ENCODE peak calls at places on chromosomes 13 and 19, in four cellular contexts. G is HepG2, R is K562, Z is A549. Y is an unnamed sample.

GRCh38 chr13:105177265-105177900 is 1358.1 kb downstream of the EFNB2 start:
- DNase-seq in G (no peak), R (no peak), Z (no peak), Y (no peak)

GRCh38 chr19:13334801-13335481 is 171.3 kb downstream of the CACNA1A start:
- DNase-seq in R (no peak), Z (no peak), G (no peak), Y (no peak)

GRCh38 chr19:4088975-4089374 is 22.3 kb upstream of the ZBTB7A start:
- DNase-seq in R (no peak), Z (no peak), G (no peak), Y (no peak)

GRCh38 chr13:33925563-33925962 is 107.6 kb downstream of the RFC3 start:
- DNase-seq in G (no peak), R (no peak), Z (no peak), Y (no peak)

GRCh38 chr13:112443191-112444000 is 67.2 kb downstream of the SPACA7 start:
- DNase-seq in R (peak), G (no peak), Z (no peak), Y (peak)

GRCh38 chr19:13623686-13624405 is 117.6 kb upstream of the CACNA1A start:
- DNase-seq in Z (no peak), R (no peak), G (no peak), Y (peak)

GRCh38 chr13:27283906-27284523 is 13.4 kb downstream of the RASL11A start:
- DNase-seq in G (no peak), Z (peak), R (no peak), Y (no peak)

GRCh38 chr13:39836038-39836437 is 180.6 kb downstream of the COG6 start:
- DNase-seq in R (no peak), Z (no peak), G (no peak), Y (no peak)

GRCh38 chr13:41546372-41547252 is 89.3 kb downstream of the RGCC start:
- DNase-seq in G (peak), Z (no peak), R (no peak), Y (no peak)

GRCh38 chr13:81714513-81714912 is 1373.6 kb upstream of the SPRY2 start:
- DNase-seq in Z (no peak), G (no peak), R (no peak), Y (no peak)

GRCh38 chr13:110640591-110641029 is 25.3 kb downstream of the NAXD start:
- DNase-seq in R (no peak), Z (no peak), G (no peak), Y (no peak)

GRCh38 chr19:861756-862528 is 2.5 kb downstream of the CFD start:
- DNase-seq in R (peak), Z (no peak), G (peak), Y (peak)

GRCh38 chr19:51784922-51785690 is 9.9 kb upstream of the FPR3 start:
- DNase-seq in Z (no peak), R (no peak), G (no peak), Y (no peak)

GRCh38 chr13:30107536-30108136 is 199.7 kb downstream of the KATNAL1 start:
- DNase-seq in G (no peak), R (no peak), Z (no peak), Y (no peak)

GRCh38 chr13:114001331-114002008 is 27.6 kb upstream of the C13orf46 start:
- DNase-seq in G (no peak), R (no peak), Z (no peak), Y (no peak)

GRCh38 chr13:30224732-30225131 is 82.6 kb downstream of the KATNAL1 start:
- DNase-seq in Z (peak), G (no peak), R (no peak), Y (no peak)

GRCh38 chr13:66689037-66689619 is 541.0 kb downstream of the PCDH9 start:
- DNase-seq in R (no peak), G (no peak), Z (no peak), Y (no peak)

GRCh38 chr19:13627531-13627930 is 121.3 kb upstream of the CACNA1A start:
- DNase-seq in R (no peak), Z (no peak), G (no peak), Y (no peak)

GRCh38 chr13:111139452-111139851 is 24.3 kb downstream of the ARHGEF7 start:
- DNase-seq in Z (no peak), R (no peak), G (no peak), Y (no peak)

GRCh38 chr13:31894931-31895330 is 136.6 kb upstream of the FRY start:
- DNase-seq in G (no peak), R (no peak), Z (no peak), Y (no peak)

GRCh38 chr19:677201-677600 is 1.0 kb downstream of the FSTL3 start:
- DNase-seq in G (peak), Z (peak), R (no peak), Y (no peak)

GRCh38 chr19:36054733-36055686 is at the start of gene WDR62:
- DNase-seq in G (peak), R (peak), Z (peak), Y (peak)
- TF ChIP-seq CTCF in G (no peak), R (no peak), Z (peak), Y (no peak)

GRCh38 chr19:50518091-50519005 is 4.6 kb upstream of the ASPDH start:
- DNase-seq in Z (no peak), R (no peak), G (no peak), Y (peak)
- TF ChIP-seq NR3C1 in Z (no peak), R (no peak), G (no peak), Y (no peak)

GRCh38 chr19:46737275-46737654 is 8.6 kb upstream of the FKRP start:
- DNase-seq in Z (no peak), G (no peak), R (peak), Y (no peak)
- TF ChIP-seq CTCF in Z (no peak), G (no peak), R (no peak), Y (no peak)

GRCh38 chr13:98650376-98651107 is 73.6 kb upstream of the STK24 start:
- DNase-seq in Z (no peak), G (no peak), R (no peak), Y (no peak)
- TF ChIP-seq NR3C1 in Z (no peak), G (no peak), R (no peak), Y (no peak)

DNA sequence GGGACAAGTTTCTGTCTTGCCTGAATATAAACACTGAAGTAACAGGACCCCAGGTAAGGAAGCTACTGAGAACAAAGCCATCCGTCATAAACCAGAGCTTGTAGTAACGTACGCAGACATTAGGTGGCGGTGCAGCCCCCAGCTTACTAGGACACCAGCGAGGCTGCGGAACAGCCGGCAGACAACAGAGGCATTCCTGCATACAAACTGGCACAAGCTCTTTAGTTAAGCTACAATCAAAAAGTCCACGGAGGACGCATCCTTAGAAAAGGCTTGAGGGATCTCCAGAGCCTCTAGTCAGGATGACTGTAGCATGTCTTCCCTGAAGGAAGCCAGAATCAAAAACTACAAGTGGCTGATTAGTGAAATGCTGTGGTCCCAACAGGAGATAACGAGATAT is 26.2 kb downstream of the ZNF160 start:
- DNase-seq in G (peak), Z (no peak), R (peak), Y (peak)
- TF ChIP-seq CTCF in G (peak), Z (no peak), R (peak), Y (peak)

GRCh38 chr19:10363789-10364281 is 16.5 kb downstream of the TYK2 start:
- DNase-seq in Z (no peak), G (no peak), R (no peak), Y (no peak)
- TF ChIP-seq NR3C1 in Z (no peak), G (no peak), R (no peak), Y (no peak)

DNA sequence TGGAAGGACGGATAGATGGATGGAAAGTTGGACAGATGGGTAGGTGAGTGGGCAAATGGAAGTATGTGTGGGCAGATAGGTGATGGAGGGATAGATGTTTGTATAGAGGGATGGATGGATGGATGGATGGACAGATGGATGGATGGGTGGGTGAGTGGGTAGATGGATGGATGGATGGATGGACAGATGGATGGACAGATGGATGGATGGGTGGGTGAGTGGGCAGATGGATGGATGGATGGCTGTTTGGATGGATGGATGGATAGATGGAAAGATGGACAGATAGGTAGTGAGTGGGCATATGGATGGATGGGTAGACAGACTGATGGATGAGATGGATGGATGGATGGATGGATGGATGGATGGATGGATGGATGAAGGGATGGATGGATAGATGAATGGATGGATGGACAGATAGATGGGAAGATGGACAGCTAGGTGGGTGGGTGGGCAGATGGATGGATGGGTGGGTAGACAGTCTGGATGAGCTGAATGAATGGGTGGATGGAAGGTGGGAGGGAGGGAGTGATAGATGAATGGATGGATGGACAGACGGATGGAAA is 74.9 kb upstream of the KCTD15 start:
- DNase-seq in R (no peak), G (no peak), Z (no peak), Y (no peak)
- TF ChIP-seq CTCF in R (no peak), G (no peak), Z (no peak), Y (no peak)

DNA sequence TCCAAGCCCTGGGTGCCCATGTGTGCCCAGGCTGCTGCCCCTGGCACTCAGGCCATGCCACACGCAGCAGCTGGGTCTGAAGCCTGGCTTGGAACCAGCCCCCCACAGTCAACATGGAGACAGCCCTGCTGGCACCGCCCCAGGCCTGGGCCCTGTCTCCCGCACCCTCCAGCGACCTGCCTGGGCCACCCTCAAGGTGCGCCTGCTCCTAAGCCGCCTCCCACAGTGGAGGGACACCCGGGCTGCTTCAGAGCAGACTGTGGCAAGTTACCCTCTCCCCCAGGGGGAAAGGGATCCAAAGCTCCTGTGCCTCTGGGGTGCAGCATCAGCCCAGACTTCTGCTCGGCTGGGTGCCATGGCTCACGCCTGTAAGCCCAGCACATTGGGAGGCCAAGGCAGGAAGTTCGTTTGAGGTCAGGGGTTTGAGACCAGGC is 15.8 kb downstream of the ELL start:
- DNase-seq in Z (no peak), R (no peak), G (no peak), Y (no peak)
- TF ChIP-seq NR3C1 in Z (no peak), R (no peak), G (no peak), Y (no peak)

DNA sequence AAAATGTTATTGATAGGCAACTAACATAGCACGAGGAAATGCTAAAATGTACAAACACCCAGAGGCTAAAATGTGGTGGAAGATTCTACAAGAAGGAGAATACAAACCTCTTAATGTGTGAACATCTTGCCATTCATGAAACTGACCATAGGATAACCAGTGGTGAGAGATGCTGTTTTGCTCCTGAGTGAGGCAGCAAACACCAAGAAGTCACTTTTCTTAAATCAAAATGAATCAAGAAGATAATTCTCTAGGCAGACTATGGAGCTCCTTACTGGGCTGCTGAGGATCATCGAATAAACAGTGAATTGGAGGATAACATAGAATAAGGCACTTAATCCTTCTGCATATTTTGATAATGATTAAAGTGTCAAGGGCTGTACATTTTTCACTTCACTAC is 375.4 kb upstream of the SLITRK6 start:
- DNase-seq in G (no peak), R (no peak), Z (no peak), Y (no peak)
- TF ChIP-seq CTCF in G (no peak), R (no peak), Z (no peak), Y (no peak)

GRCh38 chr19:38733493-38734175 is 10.6 kb downstream of the CAPN12 start:
- DNase-seq in R (no peak), Z (peak), G (no peak), Y (no peak)
- TF ChIP-seq NR3C1 in R (no peak), Z (no peak), G (no peak), Y (no peak)

Y was measured in WTC11.